ENCODE peak calls at places on chromosomes 3 and 15, in four cellular contexts. One of them, this sample, is unnamed. For H3K79me2, the result is how much of the 10 kb centered on the place peaks cover.

GRCh38 chr15:50883903-50884302 is 24.6 kb upstream of the AP4E1 start:
- DNase-seq in endothelial cell of umbilical vein: peak
- DNase-seq in H1: no peak
- DNase-seq in K562: no peak
- DNase-seq in this sample: no peak

GRCh38 chr3:122572940-122573412 is 4.5 kb upstream of the PARP15 start:
- DNase-seq in endothelial cell of umbilical vein: peak
- DNase-seq in H1: peak
- DNase-seq in K562: peak
- DNase-seq in this sample: peak

GRCh38 chr3:129441215-129441614 is 1.2 kb downstream of the IFT122 start:
- DNase-seq in endothelial cell of umbilical vein: no peak
- DNase-seq in H1: no peak
- DNase-seq in K562: no peak
- DNase-seq in this sample: no peak

GRCh38 chr3:9682123-9682522 is 21.5 kb upstream of the CPNE9 start:
- DNase-seq in endothelial cell of umbilical vein: no peak
- DNase-seq in H1: no peak
- DNase-seq in K562: no peak
- DNase-seq in this sample: no peak

GRCh38 chr3:182692685-182693084 is 100.6 kb upstream of the ATP11B start:
- DNase-seq in endothelial cell of umbilical vein: no peak
- DNase-seq in H1: no peak
- DNase-seq in K562: no peak
- DNase-seq in this sample: no peak

GRCh38 chr3:33645060-33645841 is 72.8 kb downstream of the CLASP2 start:
- DNase-seq in endothelial cell of umbilical vein: peak
- DNase-seq in H1: no peak
- DNase-seq in K562: peak
- DNase-seq in this sample: no peak

GRCh38 chr3:157920804-157921203 is 185.4 kb downstream of the SHOX2 start:
- DNase-seq in endothelial cell of umbilical vein: no peak
- DNase-seq in H1: no peak
- DNase-seq in K562: no peak
- DNase-seq in this sample: no peak

GRCh38 chr15:95291878-95292472 is 1038.5 kb upstream of the NR2F2 start:
- DNase-seq in endothelial cell of umbilical vein: peak
- DNase-seq in H1: no peak
- DNase-seq in K562: peak
- DNase-seq in this sample: peak

GRCh38 chr15:41917767-41918430 is 24.0 kb upstream of the SPTBN5 start:
- DNase-seq in endothelial cell of umbilical vein: peak
- DNase-seq in H1: no peak
- DNase-seq in K562: peak
- DNase-seq in this sample: no peak

GRCh38 chr15:53323197-53323596 is 436.3 kb downstream of the WDR72 start:
- DNase-seq in endothelial cell of umbilical vein: no peak
- DNase-seq in H1: no peak
- DNase-seq in K562: no peak
- DNase-seq in this sample: no peak

GRCh38 chr3:147355104-147355854 is 51.1 kb downstream of the ZIC4 start:
- DNase-seq in endothelial cell of umbilical vein: no peak
- DNase-seq in H1: no peak
- DNase-seq in K562: no peak
- DNase-seq in this sample: no peak

GRCh38 chr3:139758654-139759291 is 81.0 kb upstream of the NMNAT3 start:
- DNase-seq in endothelial cell of umbilical vein: no peak
- DNase-seq in H1: no peak
- DNase-seq in K562: no peak
- DNase-seq in this sample: no peak

GRCh38 chr15:75718326-75718725 is 5.7 kb upstream of the CSPG4 start:
- DNase-seq in endothelial cell of umbilical vein: no peak
- DNase-seq in H1: no peak
- DNase-seq in K562: no peak
- DNase-seq in this sample: no peak

GRCh38 chr15:74172751-74173544 is 562 bp upstream of the ISLR start:
- DNase-seq in endothelial cell of umbilical vein: no peak
- DNase-seq in H1: no peak
- DNase-seq in K562: no peak
- DNase-seq in this sample: no peak

GRCh38 chr15:74400313-74400850 is 32.9 kb upstream of the CYP11A1 start:
- DNase-seq in endothelial cell of umbilical vein: no peak
- DNase-seq in H1: no peak
- DNase-seq in K562: no peak
- DNase-seq in this sample: no peak

GRCh38 chr3:144942093-144942492 is 970.5 kb downstream of the DIPK2A start:
- DNase-seq in endothelial cell of umbilical vein: no peak
- DNase-seq in H1: no peak
- DNase-seq in K562: no peak
- DNase-seq in this sample: no peak

GRCh38 chr3:169286992-169287391 is 376.5 kb downstream of the MECOM start:
- DNase-seq in endothelial cell of umbilical vein: no peak
- DNase-seq in H1: no peak
- DNase-seq in K562: no peak
- DNase-seq in this sample: no peak

GRCh38 chr3:105598047-105598796 is 231.5 kb downstream of the ALCAM start:
- DNase-seq in endothelial cell of umbilical vein: peak
- DNase-seq in H1: no peak
- DNase-seq in K562: no peak
- DNase-seq in this sample: no peak

GRCh38 chr3:183328823-183329222 is 75.8 kb downstream of the B3GNT5 start:
- DNase-seq in endothelial cell of umbilical vein: no peak
- DNase-seq in H1: no peak
- DNase-seq in K562: no peak
- DNase-seq in this sample: no peak

GRCh38 chr3:144031938-144032337 is 60.3 kb downstream of the DIPK2A start:
- DNase-seq in endothelial cell of umbilical vein: no peak
- DNase-seq in H1: no peak
- DNase-seq in K562: no peak
- DNase-seq in this sample: no peak

GRCh38 chr3:162142511-162142910 is 645.9 kb downstream of the OTOL1 start:
- DNase-seq in endothelial cell of umbilical vein: no peak
- DNase-seq in H1: no peak
- DNase-seq in K562: no peak
- DNase-seq in this sample: no peak

GRCh38 chr15:63219196-63219719 is 29.9 kb downstream of the RAB8B start:
- DNase-seq in endothelial cell of umbilical vein: no peak
- DNase-seq in H1: no peak
- DNase-seq in K562: no peak
- DNase-seq in this sample: no peak

GRCh38 chr15:39016706-39017105 is 452.1 kb upstream of the RASGRP1 start:
- DNase-seq in endothelial cell of umbilical vein: no peak
- DNase-seq in H1: no peak
- DNase-seq in K562: no peak
- DNase-seq in this sample: no peak

GRCh38 chr15:60243769-60244168 is 154.0 kb downstream of the ANXA2 start:
- DNase-seq in endothelial cell of umbilical vein: no peak
- DNase-seq in H1: no peak
- DNase-seq in K562: no peak
- DNase-seq in this sample: no peak

GRCh38 chr3:141955163-141955562 is 78.7 kb downstream of the ATP1B3 start:
- DNase-seq in endothelial cell of umbilical vein: no peak
- DNase-seq in H1: no peak
- DNase-seq in K562: no peak
- DNase-seq in this sample: no peak

GRCh38 chr15:88704791-88705768 is 66.3 kb downstream of the ISG20 start:
- DNase-seq in endothelial cell of umbilical vein: peak
- DNase-seq in H1: no peak
- DNase-seq in K562: no peak
- DNase-seq in this sample: no peak

GRCh38 chr3:194906229-194906629 is 220.5 kb downstream of the FAM43A start:
- DNase-seq in endothelial cell of umbilical vein: peak
- DNase-seq in H1: no peak
- DNase-seq in K562: no peak
- DNase-seq in this sample: peak

GRCh38 chr3:170703121-170703588 is 117.3 kb upstream of the SLC7A14 start:
- DNase-seq in endothelial cell of umbilical vein: peak
- DNase-seq in H1: no peak
- DNase-seq in K562: peak
- DNase-seq in this sample: no peak

GRCh38 chr3:16912400-16913263 is 27.9 kb downstream of the PLCL2 start:
- DNase-seq in endothelial cell of umbilical vein: no peak
- DNase-seq in H1: no peak
- DNase-seq in K562: no peak
- DNase-seq in this sample: no peak

GRCh38 chr3:105402287-105402801 is 35.6 kb downstream of the ALCAM start:
- DNase-seq in endothelial cell of umbilical vein: no peak
- DNase-seq in H1: no peak
- DNase-seq in K562: no peak
- DNase-seq in this sample: no peak

GRCh38 chr3:190281308-190282051 is 40.8 kb downstream of the CLDN1 start:
- DNase-seq in endothelial cell of umbilical vein: no peak
- DNase-seq in H1: no peak
- DNase-seq in K562: no peak
- DNase-seq in this sample: peak

GRCh38 chr3:159586587-159587202 is 401.9 kb upstream of the IL12A start:
- DNase-seq in endothelial cell of umbilical vein: peak
- DNase-seq in H1: peak
- DNase-seq in K562: no peak
- DNase-seq in this sample: peak

GRCh38 chr3:144429719-144430121 is 458.1 kb downstream of the DIPK2A start:
- DNase-seq in endothelial cell of umbilical vein: no peak
- DNase-seq in H1: no peak
- DNase-seq in K562: no peak
- DNase-seq in this sample: no peak

GRCh38 chr15:89662893-89663673 is 7.8 kb upstream of the KIF7 start:
- DNase-seq in endothelial cell of umbilical vein: peak
- DNase-seq in H1: no peak
- DNase-seq in K562: no peak
- DNase-seq in this sample: no peak

GRCh38 chr15:100849021-100849831 is 30.4 kb upstream of the ALDH1A3 start:
- DNase-seq in endothelial cell of umbilical vein: peak
- DNase-seq in H1: no peak
- DNase-seq in K562: peak
- DNase-seq in this sample: no peak

GRCh38 chr15:34188711-34189110 is 21.2 kb downstream of the KATNBL1 start:
- DNase-seq in endothelial cell of umbilical vein: no peak
- DNase-seq in H1: no peak
- DNase-seq in K562: no peak
- DNase-seq in this sample: no peak

GRCh38 chr3:185936814-185937688 is 763 bp downstream of the TRA2B start:
- DNase-seq in endothelial cell of umbilical vein: peak
- DNase-seq in H1: peak
- DNase-seq in K562: peak
- DNase-seq in this sample: peak

GRCh38 chr3:61561374-61562041 is at the start of gene PTPRG:
- DNase-seq in endothelial cell of umbilical vein: peak
- DNase-seq in H1: peak
- DNase-seq in K562: no peak
- DNase-seq in this sample: peak

GRCh38 chr3:64008487-64008886 is 14.8 kb downstream of the PSMD6 start:
- DNase-seq in endothelial cell of umbilical vein: no peak
- DNase-seq in H1: no peak
- DNase-seq in K562: no peak
- DNase-seq in this sample: no peak
- H3K9ac ChIP-seq in endothelial cell of umbilical vein: no peak
- H3K9ac ChIP-seq in H1: no peak
- H3K9ac ChIP-seq in K562: no peak
- H3K9ac ChIP-seq in this sample: no peak

GRCh38 chr15:85527907-85528306 is 147.5 kb downstream of the AKAP13 start:
- DNase-seq in endothelial cell of umbilical vein: peak
- DNase-seq in H1: no peak
- DNase-seq in K562: no peak
- DNase-seq in this sample: no peak

GRCh38 chr15:85530079-85530478 is 149.7 kb downstream of the AKAP13 start:
- DNase-seq in endothelial cell of umbilical vein: no peak
- DNase-seq in H1: no peak
- DNase-seq in K562: no peak
- DNase-seq in this sample: no peak

GRCh38 chr15:85532689-85533088 is 152.3 kb downstream of the AKAP13 start:
- DNase-seq in endothelial cell of umbilical vein: no peak
- DNase-seq in H1: no peak
- DNase-seq in K562: no peak
- DNase-seq in this sample: no peak

GRCh38 chr15:85533949-85534543 is 153.6 kb downstream of the AKAP13 start:
- DNase-seq in endothelial cell of umbilical vein: no peak
- DNase-seq in H1: no peak
- DNase-seq in K562: no peak
- DNase-seq in this sample: no peak

GRCh38 chr15:85531083-85531482 is 150.7 kb downstream of the AKAP13 start:
- DNase-seq in endothelial cell of umbilical vein: no peak
- DNase-seq in H1: no peak
- DNase-seq in K562: no peak
- DNase-seq in this sample: no peak
- H3K79me2 ChIP-seq in endothelial cell of umbilical vein: under half
- H3K79me2 ChIP-seq in H1: under half
- H3K79me2 ChIP-seq in K562: under half
- H3K79me2 ChIP-seq in this sample: under half

DNA sequence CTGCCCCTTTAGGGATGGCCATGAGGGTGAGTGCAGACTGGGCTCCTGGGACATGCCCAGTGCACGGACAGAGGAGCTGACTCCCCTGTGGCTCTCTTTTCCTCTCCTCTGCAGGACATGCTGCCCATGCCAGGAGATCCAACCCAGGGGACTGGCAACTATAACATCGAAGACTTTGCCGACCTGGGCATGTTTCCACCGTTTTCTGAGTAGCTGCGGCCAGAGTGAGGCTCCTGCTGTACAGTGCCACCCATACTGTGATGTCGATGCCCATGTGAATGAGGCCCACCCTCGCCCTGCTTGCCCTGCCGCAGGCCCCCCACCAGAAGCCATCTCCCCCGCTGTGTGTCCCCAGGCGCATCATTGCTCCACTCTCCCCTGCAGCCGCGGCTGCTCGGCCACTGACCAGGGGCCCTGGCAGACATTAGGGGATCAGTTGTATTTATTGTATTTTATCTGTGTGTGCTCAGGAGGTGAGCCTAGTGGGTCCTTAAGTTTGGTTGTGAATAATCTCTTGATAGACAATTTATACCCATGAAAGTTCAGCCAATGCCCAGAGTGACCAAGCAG is 101.5 kb upstream of the ABHD17C start:
- DNase-seq in endothelial cell of umbilical vein: no peak
- DNase-seq in H1: no peak
- DNase-seq in K562: no peak
- DNase-seq in this sample: no peak
- TF ChIP-seq JUN in endothelial cell of umbilical vein: no peak
- TF ChIP-seq JUN in H1: no peak
- TF ChIP-seq JUN in K562: no peak
- TF ChIP-seq JUN in this sample: no peak

GRCh38 chr15:35548435-35548834 is 2.5 kb upstream of the DPH6 start:
- DNase-seq in endothelial cell of umbilical vein: no peak
- DNase-seq in H1: no peak
- DNase-seq in K562: no peak
- DNase-seq in this sample: no peak
- H3K9ac ChIP-seq in endothelial cell of umbilical vein: no peak
- H3K9ac ChIP-seq in H1: no peak
- H3K9ac ChIP-seq in K562: peak
- H3K9ac ChIP-seq in this sample: no peak

DNA sequence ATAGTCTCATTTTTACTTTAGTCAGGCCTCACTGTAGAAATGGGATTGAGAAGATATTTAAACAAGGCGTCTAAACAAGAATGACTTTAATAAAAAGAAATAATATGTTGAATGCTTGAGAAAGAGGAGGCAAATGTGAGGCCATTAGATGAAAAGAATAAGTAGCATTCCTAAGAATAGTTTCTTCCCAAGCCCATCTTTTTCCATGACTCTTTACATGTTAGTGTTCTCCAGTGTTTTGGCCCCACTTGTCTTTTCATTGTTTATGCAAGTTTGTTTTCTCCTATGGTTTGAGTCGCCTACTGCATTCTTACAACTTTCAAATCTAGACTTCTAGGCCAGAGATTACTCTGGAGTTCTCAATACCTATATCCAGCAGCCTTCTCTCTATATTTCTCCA is 39.0 kb downstream of the TSC22D2 start:
- DNase-seq in endothelial cell of umbilical vein: peak
- DNase-seq in H1: no peak
- DNase-seq in K562: no peak
- DNase-seq in this sample: no peak
- H3K79me2 ChIP-seq in endothelial cell of umbilical vein: half or more
- H3K79me2 ChIP-seq in H1: under half
- H3K79me2 ChIP-seq in K562: half or more
- H3K79me2 ChIP-seq in this sample: under half